ENCODE peak calls at places on chromosome 4, in nine cellular contexts. One of them, this sample, is unnamed.

GRCh38 chr4:115851918-115852766 is 738.7 kb upstream of the NDST4 start:
- DNase-seq in PC-9: no peak
- DNase-seq in cardiac fibroblast: peak; percentile 8
- DNase-seq in stimulated activated CD4-positive, alpha-beta T cell treated with anti-CD3 and anti-CD28 coated beads, Interleukin-2, amount 100 ng/mL, for 48 hours: peak; percentile 4
- DNase-seq in H4: peak; percentile 67
- DNase-seq in naive thymus-derived CD8-positive, alpha-beta T cell: no peak
- DNase-seq in stimulated activated CD8-positive, alpha-beta memory T cell treated with anti-CD3 and anti-CD28 coated beads, Interleukin-7, amount 100 ng/mL, for 48 hours: no peak
- DNase-seq in H9: peak; percentile 73
- DNase-seq in NCI-H748 treated with DMSO at 0.1 percent for 48 hours: peak; percentile 56
- DNase-seq in this sample: no peak

GRCh38 chr4:145818001-145818400 is 120.6 kb downstream of the ZNF827 start:
- DNase-seq in stimulated activated CD4-positive, alpha-beta T cell treated with anti-CD3 and anti-CD28 coated beads, Interleukin-2, amount 100 ng/mL, for 48 hours: no peak
- DNase-seq in PC-9: no peak
- DNase-seq in stimulated activated CD8-positive, alpha-beta memory T cell treated with anti-CD3 and anti-CD28 coated beads, Interleukin-7, amount 100 ng/mL, for 48 hours: no peak
- DNase-seq in NCI-H748 treated with DMSO at 0.1 percent for 48 hours: no peak
- DNase-seq in cardiac fibroblast: no peak
- DNase-seq in H9: no peak
- DNase-seq in naive thymus-derived CD8-positive, alpha-beta T cell: no peak
- DNase-seq in H4: no peak
- DNase-seq in this sample: no peak

GRCh38 chr4:116082808-116083366 is 969.5 kb upstream of the NDST4 start:
- DNase-seq in naive thymus-derived CD8-positive, alpha-beta T cell: no peak
- DNase-seq in stimulated activated CD8-positive, alpha-beta memory T cell treated with anti-CD3 and anti-CD28 coated beads, Interleukin-7, amount 100 ng/mL, for 48 hours: no peak
- DNase-seq in stimulated activated CD4-positive, alpha-beta T cell treated with anti-CD3 and anti-CD28 coated beads, Interleukin-2, amount 100 ng/mL, for 48 hours: no peak
- DNase-seq in PC-9: no peak
- DNase-seq in H4: no peak
- DNase-seq in H9: no peak
- DNase-seq in NCI-H748 treated with DMSO at 0.1 percent for 48 hours: no peak
- DNase-seq in cardiac fibroblast: no peak
- DNase-seq in this sample: no peak

GRCh38 chr4:88320780-88321373 is 36.5 kb upstream of the PPM1K start:
- DNase-seq in NCI-H748 treated with DMSO at 0.1 percent for 48 hours: no peak
- DNase-seq in naive thymus-derived CD8-positive, alpha-beta T cell: no peak
- DNase-seq in PC-9: peak; percentile 85
- DNase-seq in stimulated activated CD8-positive, alpha-beta memory T cell treated with anti-CD3 and anti-CD28 coated beads, Interleukin-7, amount 100 ng/mL, for 48 hours: peak; percentile 12
- DNase-seq in H4: peak; percentile 8
- DNase-seq in stimulated activated CD4-positive, alpha-beta T cell treated with anti-CD3 and anti-CD28 coated beads, Interleukin-2, amount 100 ng/mL, for 48 hours: no peak
- DNase-seq in cardiac fibroblast: peak; percentile 24
- DNase-seq in H9: peak; percentile 28
- DNase-seq in this sample: peak; percentile 30

GRCh38 chr4:84985952-84986351 is 19.5 kb upstream of the WDFY3 start:
- DNase-seq in NCI-H748 treated with DMSO at 0.1 percent for 48 hours: no peak
- DNase-seq in naive thymus-derived CD8-positive, alpha-beta T cell: no peak
- DNase-seq in PC-9: peak; percentile 35
- DNase-seq in H9: no peak
- DNase-seq in stimulated activated CD8-positive, alpha-beta memory T cell treated with anti-CD3 and anti-CD28 coated beads, Interleukin-7, amount 100 ng/mL, for 48 hours: no peak
- DNase-seq in stimulated activated CD4-positive, alpha-beta T cell treated with anti-CD3 and anti-CD28 coated beads, Interleukin-2, amount 100 ng/mL, for 48 hours: no peak
- DNase-seq in H4: peak; percentile 47
- DNase-seq in cardiac fibroblast: peak; percentile 24
- DNase-seq in this sample: peak; percentile 36

GRCh38 chr4:139934786-139935330 is 219.1 kb downstream of the MAML3 start:
- DNase-seq in stimulated activated CD4-positive, alpha-beta T cell treated with anti-CD3 and anti-CD28 coated beads, Interleukin-2, amount 100 ng/mL, for 48 hours: no peak
- DNase-seq in cardiac fibroblast: no peak
- DNase-seq in H4: no peak
- DNase-seq in PC-9: no peak
- DNase-seq in H9: no peak
- DNase-seq in NCI-H748 treated with DMSO at 0.1 percent for 48 hours: no peak
- DNase-seq in naive thymus-derived CD8-positive, alpha-beta T cell: no peak
- DNase-seq in stimulated activated CD8-positive, alpha-beta memory T cell treated with anti-CD3 and anti-CD28 coated beads, Interleukin-7, amount 100 ng/mL, for 48 hours: no peak
- DNase-seq in this sample: no peak

GRCh38 chr4:17587094-17587822 is 10.3 kb downstream of the LAP3 start:
- DNase-seq in stimulated activated CD4-positive, alpha-beta T cell treated with anti-CD3 and anti-CD28 coated beads, Interleukin-2, amount 100 ng/mL, for 48 hours: no peak
- DNase-seq in naive thymus-derived CD8-positive, alpha-beta T cell: no peak
- DNase-seq in H4: no peak
- DNase-seq in stimulated activated CD8-positive, alpha-beta memory T cell treated with anti-CD3 and anti-CD28 coated beads, Interleukin-7, amount 100 ng/mL, for 48 hours: no peak
- DNase-seq in NCI-H748 treated with DMSO at 0.1 percent for 48 hours: no peak
- DNase-seq in cardiac fibroblast: no peak
- DNase-seq in PC-9: no peak
- DNase-seq in H9: no peak
- DNase-seq in this sample: no peak

GRCh38 chr4:90951037-90951436 is 823.8 kb downstream of the CCSER1 start:
- DNase-seq in H4: peak; percentile 93
- DNase-seq in stimulated activated CD8-positive, alpha-beta memory T cell treated with anti-CD3 and anti-CD28 coated beads, Interleukin-7, amount 100 ng/mL, for 48 hours: no peak
- DNase-seq in PC-9: peak; percentile 73
- DNase-seq in naive thymus-derived CD8-positive, alpha-beta T cell: no peak
- DNase-seq in stimulated activated CD4-positive, alpha-beta T cell treated with anti-CD3 and anti-CD28 coated beads, Interleukin-2, amount 100 ng/mL, for 48 hours: no peak
- DNase-seq in NCI-H748 treated with DMSO at 0.1 percent for 48 hours: no peak
- DNase-seq in H9: no peak
- DNase-seq in cardiac fibroblast: peak; percentile 27
- DNase-seq in this sample: no peak

GRCh38 chr4:19381068-19381467 is 870.6 kb upstream of the SLIT2 start:
- DNase-seq in stimulated activated CD8-positive, alpha-beta memory T cell treated with anti-CD3 and anti-CD28 coated beads, Interleukin-7, amount 100 ng/mL, for 48 hours: no peak
- DNase-seq in cardiac fibroblast: peak; percentile 51
- DNase-seq in H4: no peak
- DNase-seq in H9: no peak
- DNase-seq in stimulated activated CD4-positive, alpha-beta T cell treated with anti-CD3 and anti-CD28 coated beads, Interleukin-2, amount 100 ng/mL, for 48 hours: no peak
- DNase-seq in NCI-H748 treated with DMSO at 0.1 percent for 48 hours: no peak
- DNase-seq in PC-9: no peak
- DNase-seq in naive thymus-derived CD8-positive, alpha-beta T cell: no peak
- DNase-seq in this sample: peak; percentile 69

GRCh38 chr4:96521046-96521536 is 681.2 kb downstream of the PDHA2 start:
- DNase-seq in H4: no peak
- DNase-seq in cardiac fibroblast: no peak
- DNase-seq in stimulated activated CD8-positive, alpha-beta memory T cell treated with anti-CD3 and anti-CD28 coated beads, Interleukin-7, amount 100 ng/mL, for 48 hours: no peak
- DNase-seq in naive thymus-derived CD8-positive, alpha-beta T cell: no peak
- DNase-seq in H9: no peak
- DNase-seq in NCI-H748 treated with DMSO at 0.1 percent for 48 hours: no peak
- DNase-seq in stimulated activated CD4-positive, alpha-beta T cell treated with anti-CD3 and anti-CD28 coated beads, Interleukin-2, amount 100 ng/mL, for 48 hours: no peak
- DNase-seq in PC-9: no peak
- DNase-seq in this sample: no peak

GRCh38 chr4:92864176-92864575 is 560.4 kb downstream of the GRID2 start:
- DNase-seq in PC-9: no peak
- DNase-seq in NCI-H748 treated with DMSO at 0.1 percent for 48 hours: no peak
- DNase-seq in H9: no peak
- DNase-seq in stimulated activated CD4-positive, alpha-beta T cell treated with anti-CD3 and anti-CD28 coated beads, Interleukin-2, amount 100 ng/mL, for 48 hours: no peak
- DNase-seq in H4: no peak
- DNase-seq in naive thymus-derived CD8-positive, alpha-beta T cell: no peak
- DNase-seq in stimulated activated CD8-positive, alpha-beta memory T cell treated with anti-CD3 and anti-CD28 coated beads, Interleukin-7, amount 100 ng/mL, for 48 hours: no peak
- DNase-seq in cardiac fibroblast: no peak
- DNase-seq in this sample: no peak

GRCh38 chr4:177448850-177449249 is 6.6 kb upstream of the AGA start:
- DNase-seq in cardiac fibroblast: peak; percentile 59
- DNase-seq in stimulated activated CD4-positive, alpha-beta T cell treated with anti-CD3 and anti-CD28 coated beads, Interleukin-2, amount 100 ng/mL, for 48 hours: no peak
- DNase-seq in stimulated activated CD8-positive, alpha-beta memory T cell treated with anti-CD3 and anti-CD28 coated beads, Interleukin-7, amount 100 ng/mL, for 48 hours: no peak
- DNase-seq in NCI-H748 treated with DMSO at 0.1 percent for 48 hours: no peak
- DNase-seq in H9: no peak
- DNase-seq in PC-9: no peak
- DNase-seq in naive thymus-derived CD8-positive, alpha-beta T cell: no peak
- DNase-seq in H4: peak; percentile 18
- DNase-seq in this sample: peak; percentile 86

GRCh38 chr4:123856689-123857545 is 460.3 kb downstream of the SPRY1 start:
- DNase-seq in stimulated activated CD4-positive, alpha-beta T cell treated with anti-CD3 and anti-CD28 coated beads, Interleukin-2, amount 100 ng/mL, for 48 hours: no peak
- DNase-seq in H9: peak; percentile 54
- DNase-seq in NCI-H748 treated with DMSO at 0.1 percent for 48 hours: peak; percentile 88
- DNase-seq in PC-9: no peak
- DNase-seq in H4: peak; percentile 46
- DNase-seq in cardiac fibroblast: peak; percentile 84
- DNase-seq in stimulated activated CD8-positive, alpha-beta memory T cell treated with anti-CD3 and anti-CD28 coated beads, Interleukin-7, amount 100 ng/mL, for 48 hours: no peak
- DNase-seq in naive thymus-derived CD8-positive, alpha-beta T cell: no peak
- DNase-seq in this sample: peak; percentile 44

GRCh38 chr4:19756661-19757060 is 495.0 kb upstream of the SLIT2 start:
- DNase-seq in cardiac fibroblast: peak; percentile 13
- DNase-seq in naive thymus-derived CD8-positive, alpha-beta T cell: no peak
- DNase-seq in H9: no peak
- DNase-seq in stimulated activated CD4-positive, alpha-beta T cell treated with anti-CD3 and anti-CD28 coated beads, Interleukin-2, amount 100 ng/mL, for 48 hours: no peak
- DNase-seq in stimulated activated CD8-positive, alpha-beta memory T cell treated with anti-CD3 and anti-CD28 coated beads, Interleukin-7, amount 100 ng/mL, for 48 hours: no peak
- DNase-seq in NCI-H748 treated with DMSO at 0.1 percent for 48 hours: no peak
- DNase-seq in PC-9: no peak
- DNase-seq in H4: no peak
- DNase-seq in this sample: no peak

GRCh38 chr4:158121203-158121586 is 51.6 kb downstream of the GASK1B start:
- DNase-seq in H4: peak; percentile 74
- DNase-seq in stimulated activated CD8-positive, alpha-beta memory T cell treated with anti-CD3 and anti-CD28 coated beads, Interleukin-7, amount 100 ng/mL, for 48 hours: no peak
- DNase-seq in cardiac fibroblast: peak; percentile 99
- DNase-seq in NCI-H748 treated with DMSO at 0.1 percent for 48 hours: no peak
- DNase-seq in H9: no peak
- DNase-seq in PC-9: no peak
- DNase-seq in naive thymus-derived CD8-positive, alpha-beta T cell: no peak
- DNase-seq in stimulated activated CD4-positive, alpha-beta T cell treated with anti-CD3 and anti-CD28 coated beads, Interleukin-2, amount 100 ng/mL, for 48 hours: no peak
- DNase-seq in this sample: peak; percentile 99

GRCh38 chr4:879730-880079 is 52.4 kb downstream of the GAK start:
- DNase-seq in H4: no peak
- DNase-seq in PC-9: no peak
- DNase-seq in naive thymus-derived CD8-positive, alpha-beta T cell: no peak
- DNase-seq in NCI-H748 treated with DMSO at 0.1 percent for 48 hours: no peak
- DNase-seq in cardiac fibroblast: no peak
- DNase-seq in H9: no peak
- DNase-seq in stimulated activated CD4-positive, alpha-beta T cell treated with anti-CD3 and anti-CD28 coated beads, Interleukin-2, amount 100 ng/mL, for 48 hours: peak; percentile 57
- DNase-seq in stimulated activated CD8-positive, alpha-beta memory T cell treated with anti-CD3 and anti-CD28 coated beads, Interleukin-7, amount 100 ng/mL, for 48 hours: peak; percentile 71
- DNase-seq in this sample: no peak

GRCh38 chr4:1021386-1022050 is 10.1 kb downstream of the FGFRL1 start:
- DNase-seq in cardiac fibroblast: no peak
- DNase-seq in PC-9: no peak
- DNase-seq in stimulated activated CD4-positive, alpha-beta T cell treated with anti-CD3 and anti-CD28 coated beads, Interleukin-2, amount 100 ng/mL, for 48 hours: no peak
- DNase-seq in H9: no peak
- DNase-seq in NCI-H748 treated with DMSO at 0.1 percent for 48 hours: no peak
- DNase-seq in naive thymus-derived CD8-positive, alpha-beta T cell: no peak
- DNase-seq in H4: no peak
- DNase-seq in stimulated activated CD8-positive, alpha-beta memory T cell treated with anti-CD3 and anti-CD28 coated beads, Interleukin-7, amount 100 ng/mL, for 48 hours: no peak
- DNase-seq in this sample: no peak

GRCh38 chr4:13678186-13678924 is 50.8 kb upstream of the BOD1L1 start:
- DNase-seq in naive thymus-derived CD8-positive, alpha-beta T cell: no peak
- DNase-seq in H9: no peak
- DNase-seq in NCI-H748 treated with DMSO at 0.1 percent for 48 hours: no peak
- DNase-seq in stimulated activated CD8-positive, alpha-beta memory T cell treated with anti-CD3 and anti-CD28 coated beads, Interleukin-7, amount 100 ng/mL, for 48 hours: no peak
- DNase-seq in H4: no peak
- DNase-seq in PC-9: no peak
- DNase-seq in stimulated activated CD4-positive, alpha-beta T cell treated with anti-CD3 and anti-CD28 coated beads, Interleukin-2, amount 100 ng/mL, for 48 hours: no peak
- DNase-seq in cardiac fibroblast: peak; percentile 13
- DNase-seq in this sample: no peak

GRCh38 chr4:91958651-91959050 is 345.1 kb upstream of the GRID2 start:
- DNase-seq in naive thymus-derived CD8-positive, alpha-beta T cell: no peak
- DNase-seq in stimulated activated CD8-positive, alpha-beta memory T cell treated with anti-CD3 and anti-CD28 coated beads, Interleukin-7, amount 100 ng/mL, for 48 hours: no peak
- DNase-seq in stimulated activated CD4-positive, alpha-beta T cell treated with anti-CD3 and anti-CD28 coated beads, Interleukin-2, amount 100 ng/mL, for 48 hours: no peak
- DNase-seq in H4: no peak
- DNase-seq in H9: peak; percentile 34
- DNase-seq in NCI-H748 treated with DMSO at 0.1 percent for 48 hours: no peak
- DNase-seq in PC-9: no peak
- DNase-seq in cardiac fibroblast: peak; percentile 39
- DNase-seq in this sample: no peak

GRCh38 chr4:61604054-61604453 is 403.9 kb downstream of the ADGRL3 start:
- DNase-seq in H4: no peak
- DNase-seq in PC-9: no peak
- DNase-seq in NCI-H748 treated with DMSO at 0.1 percent for 48 hours: no peak
- DNase-seq in stimulated activated CD8-positive, alpha-beta memory T cell treated with anti-CD3 and anti-CD28 coated beads, Interleukin-7, amount 100 ng/mL, for 48 hours: no peak
- DNase-seq in stimulated activated CD4-positive, alpha-beta T cell treated with anti-CD3 and anti-CD28 coated beads, Interleukin-2, amount 100 ng/mL, for 48 hours: no peak
- DNase-seq in cardiac fibroblast: no peak
- DNase-seq in naive thymus-derived CD8-positive, alpha-beta T cell: no peak
- DNase-seq in H9: no peak
- DNase-seq in this sample: no peak

GRCh38 chr4:109359040-109359646 is 56.7 kb upstream of the COL25A1 start:
- DNase-seq in PC-9: no peak
- DNase-seq in cardiac fibroblast: no peak
- DNase-seq in NCI-H748 treated with DMSO at 0.1 percent for 48 hours: no peak
- DNase-seq in stimulated activated CD4-positive, alpha-beta T cell treated with anti-CD3 and anti-CD28 coated beads, Interleukin-2, amount 100 ng/mL, for 48 hours: no peak
- DNase-seq in naive thymus-derived CD8-positive, alpha-beta T cell: no peak
- DNase-seq in H4: no peak
- DNase-seq in H9: no peak
- DNase-seq in stimulated activated CD8-positive, alpha-beta memory T cell treated with anti-CD3 and anti-CD28 coated beads, Interleukin-7, amount 100 ng/mL, for 48 hours: peak; percentile 4
- DNase-seq in this sample: no peak

GRCh38 chr4:5044341-5044740 is 6.9 kb upstream of the STK32B start:
- DNase-seq in naive thymus-derived CD8-positive, alpha-beta T cell: no peak
- DNase-seq in stimulated activated CD8-positive, alpha-beta memory T cell treated with anti-CD3 and anti-CD28 coated beads, Interleukin-7, amount 100 ng/mL, for 48 hours: no peak
- DNase-seq in H4: no peak
- DNase-seq in NCI-H748 treated with DMSO at 0.1 percent for 48 hours: no peak
- DNase-seq in H9: no peak
- DNase-seq in cardiac fibroblast: no peak
- DNase-seq in stimulated activated CD4-positive, alpha-beta T cell treated with anti-CD3 and anti-CD28 coated beads, Interleukin-2, amount 100 ng/mL, for 48 hours: no peak
- DNase-seq in PC-9: no peak
- DNase-seq in this sample: no peak

GRCh38 chr4:118398226-118399090 is 45.7 kb upstream of the PRSS12 start:
- DNase-seq in H9: no peak
- DNase-seq in stimulated activated CD4-positive, alpha-beta T cell treated with anti-CD3 and anti-CD28 coated beads, Interleukin-2, amount 100 ng/mL, for 48 hours: no peak
- DNase-seq in naive thymus-derived CD8-positive, alpha-beta T cell: no peak
- DNase-seq in stimulated activated CD8-positive, alpha-beta memory T cell treated with anti-CD3 and anti-CD28 coated beads, Interleukin-7, amount 100 ng/mL, for 48 hours: no peak
- DNase-seq in PC-9: no peak
- DNase-seq in cardiac fibroblast: no peak
- DNase-seq in NCI-H748 treated with DMSO at 0.1 percent for 48 hours: no peak
- DNase-seq in H4: no peak
- DNase-seq in this sample: no peak

GRCh38 chr4:141174457-141174856 is 41.2 kb upstream of the RNF150 start:
- DNase-seq in naive thymus-derived CD8-positive, alpha-beta T cell: no peak
- DNase-seq in PC-9: no peak
- DNase-seq in NCI-H748 treated with DMSO at 0.1 percent for 48 hours: no peak
- DNase-seq in H4: no peak
- DNase-seq in cardiac fibroblast: no peak
- DNase-seq in stimulated activated CD8-positive, alpha-beta memory T cell treated with anti-CD3 and anti-CD28 coated beads, Interleukin-7, amount 100 ng/mL, for 48 hours: no peak
- DNase-seq in stimulated activated CD4-positive, alpha-beta T cell treated with anti-CD3 and anti-CD28 coated beads, Interleukin-2, amount 100 ng/mL, for 48 hours: no peak
- DNase-seq in H9: no peak
- DNase-seq in this sample: no peak

GRCh38 chr4:155491336-155492131 is 114.8 kb upstream of the MAP9 start:
- DNase-seq in stimulated activated CD4-positive, alpha-beta T cell treated with anti-CD3 and anti-CD28 coated beads, Interleukin-2, amount 100 ng/mL, for 48 hours: no peak
- DNase-seq in naive thymus-derived CD8-positive, alpha-beta T cell: no peak
- DNase-seq in cardiac fibroblast: peak; percentile 16
- DNase-seq in NCI-H748 treated with DMSO at 0.1 percent for 48 hours: no peak
- DNase-seq in stimulated activated CD8-positive, alpha-beta memory T cell treated with anti-CD3 and anti-CD28 coated beads, Interleukin-7, amount 100 ng/mL, for 48 hours: no peak
- DNase-seq in H4: peak; percentile 8
- DNase-seq in H9: no peak
- DNase-seq in PC-9: no peak
- DNase-seq in this sample: no peak